ENCODE peak calls at places on chromosomes 6 and 20, in four cellular contexts. R is testis, Y is astrocyte of the spinal cord, X is AG04450. W is an unnamed sample.

GRCh38 chr6:6556738-6557503 is 31.6 kb upstream of the LY86 start:
- DNase-seq in X (no peak), Y (peak), R (peak), W (no peak)

GRCh38 chr20:64205611-64206026 is 41.4 kb downstream of the MYT1 start:
- DNase-seq in R (no peak), X (no peak), Y (no peak), W (no peak)

GRCh38 chr6:21587925-21588811 is 5.4 kb upstream of the SOX4 start:
- DNase-seq in X (no peak), Y (peak), R (peak), W (no peak)

GRCh38 chr6:20868397-20869185 is 334.3 kb downstream of the CDKAL1 start:
- DNase-seq in X (no peak), Y (no peak), R (peak), W (no peak)

GRCh38 chr20:48350291-48350988 is 477.4 kb downstream of the PREX1 start:
- DNase-seq in R (peak), X (no peak), Y (no peak), W (no peak)

GRCh38 chr6:11309947-11310665 is 77.6 kb upstream of the NEDD9 start:
- DNase-seq in Y (no peak), R (no peak), X (peak), W (no peak)

GRCh38 chr20:60403105-60403741 is 445.0 kb downstream of the CDH26 start:
- DNase-seq in Y (peak), X (no peak), R (no peak), W (no peak)

GRCh38 chr6:71886184-71887005 is at the start of gene RIMS1:
- DNase-seq in R (peak), X (no peak), Y (peak), W (no peak)

GRCh38 chr20:38880952-38881735 is 45.1 kb upstream of the FAM83D start:
- DNase-seq in X (no peak), Y (no peak), R (no peak), W (no peak)

GRCh38 chr6:154249499-154250298 is 106.9 kb downstream of the IPCEF1 start:
- DNase-seq in R (no peak), X (no peak), Y (no peak), W (no peak)

GRCh38 chr6:167653561-167653960 is 173.2 kb upstream of the AFDN start:
- DNase-seq in X (no peak), R (no peak), Y (no peak), W (no peak)

GRCh38 chr6:29678114-29678513 is 2.8 kb downstream of the ZFP57 start:
- DNase-seq in Y (no peak), X (no peak), R (no peak), W (no peak)

GRCh38 chr20:41444821-41445220 is 78.2 kb upstream of the EMILIN3 start:
- DNase-seq in X (no peak), R (no peak), Y (no peak), W (no peak)

GRCh38 chr20:37627060-37627766 is 66.6 kb upstream of the CTNNBL1 start:
- DNase-seq in Y (peak), X (peak), R (peak), W (peak)

GRCh38 chr6:131135244-131136020 is at the start of gene AKAP7:
- DNase-seq in X (no peak), Y (peak), R (peak), W (no peak)

GRCh38 chr20:60262967-60263603 is 304.9 kb downstream of the CDH26 start:
- DNase-seq in R (peak), X (no peak), Y (no peak), W (no peak)

GRCh38 chr6:169881976-169882375 is 130.6 kb downstream of the ERMARD start:
- DNase-seq in Y (no peak), X (no peak), R (no peak), W (no peak)

GRCh38 chr6:87922947-87923330 is 124.7 kb upstream of the SPACA1 start:
- DNase-seq in Y (no peak), R (no peak), X (no peak), W (no peak)

GRCh38 chr6:116556065-116556464 is 2.5 kb downstream of the CALHM4 start:
- DNase-seq in X (no peak), Y (peak), R (no peak), W (no peak)

GRCh38 chr6:89297695-89298351 is 17.3 kb downstream of the GABRR2 start:
- DNase-seq in Y (peak), R (no peak), X (peak), W (peak)

GRCh38 chr6:35078896-35079295 is 62.2 kb downstream of the TCP11 start:
- DNase-seq in R (no peak), X (no peak), Y (no peak), W (no peak)

GRCh38 chr20:1710484-1710883 is 52.9 kb upstream of the SIRPG start:
- DNase-seq in X (no peak), Y (no peak), R (no peak), W (no peak)

GRCh38 chr6:150604467-150604866 is 4.8 kb downstream of the PLEKHG1 start:
- DNase-seq in R (no peak), Y (no peak), X (no peak), W (no peak)

GRCh38 chr6:37007340-37008043 is 2.0 kb downstream of the FGD2 start:
- DNase-seq in Y (no peak), R (no peak), X (no peak), W (no peak)

GRCh38 chr20:18276821-18277220 is 11.5 kb upstream of the ZNF133 start:
- DNase-seq in Y (peak), X (peak), R (peak), W (peak)

GRCh38 chr20:52244702-52245101 is 53.1 kb upstream of the ZFP64 start:
- DNase-seq in X (no peak), R (no peak), Y (no peak), W (no peak)

GRCh38 chr6:13908955-13909381 is 15.8 kb upstream of the RNF182 start:
- DNase-seq in Y (peak), R (peak), X (peak), W (peak)

GRCh38 chr6:9250852-9251251 is 815.5 kb upstream of the SLC35B3 start:
- DNase-seq in R (peak), X (peak), Y (peak), W (no peak)
- TF ChIP-seq CTCF in R (no peak), X (peak), Y (peak), W (peak)

DNA sequence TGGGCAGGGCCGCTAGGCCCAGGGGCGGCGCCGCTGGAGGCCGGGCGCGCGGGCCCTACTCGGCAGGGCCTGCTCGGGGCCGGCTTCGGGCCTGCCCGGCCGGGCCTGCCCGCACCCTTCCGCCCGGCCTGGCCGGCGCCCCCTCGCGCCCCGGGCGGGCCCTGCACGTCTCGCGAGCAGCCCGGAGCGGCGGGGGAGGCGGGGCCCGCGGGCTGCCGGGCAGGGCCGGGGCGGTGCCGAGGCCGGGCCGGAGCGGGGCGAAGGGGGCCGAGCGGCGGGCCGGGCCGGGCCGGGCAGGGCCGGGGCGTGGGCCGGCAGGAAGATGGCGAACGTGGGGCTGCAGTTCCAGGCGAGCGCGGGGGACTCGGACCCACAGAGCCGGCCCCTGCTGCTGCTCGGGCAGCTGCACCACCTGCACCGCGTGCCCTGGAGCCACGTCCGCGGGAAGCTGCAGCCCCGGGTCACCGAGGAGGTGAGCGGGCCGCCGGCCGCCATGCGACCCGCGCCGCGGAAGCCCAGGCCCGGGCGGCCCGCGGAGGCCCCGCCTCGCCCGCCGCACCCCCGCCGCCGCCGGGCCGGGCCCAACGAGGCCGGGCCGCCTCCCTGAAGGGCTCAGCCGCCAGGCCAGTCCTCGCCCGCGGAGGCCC is at the start of gene NPEPL1:
- DNase-seq in Y (peak), X (no peak), R (peak), W (peak)
- TF ChIP-seq CTCF in Y (peak), X (no peak), R (no peak), W (no peak)

GRCh38 chr6:76347539-76347938 is 275.1 kb upstream of the IMPG1 start:
- DNase-seq in X (no peak), R (no peak), Y (no peak), W (no peak)

GRCh38 chr6:76351275-76351674 is 278.8 kb upstream of the IMPG1 start:
- DNase-seq in Y (no peak), X (no peak), R (no peak), W (no peak)
- TF ChIP-seq CTCF in Y (no peak), X (no peak), R (peak), W (no peak)

DNA sequence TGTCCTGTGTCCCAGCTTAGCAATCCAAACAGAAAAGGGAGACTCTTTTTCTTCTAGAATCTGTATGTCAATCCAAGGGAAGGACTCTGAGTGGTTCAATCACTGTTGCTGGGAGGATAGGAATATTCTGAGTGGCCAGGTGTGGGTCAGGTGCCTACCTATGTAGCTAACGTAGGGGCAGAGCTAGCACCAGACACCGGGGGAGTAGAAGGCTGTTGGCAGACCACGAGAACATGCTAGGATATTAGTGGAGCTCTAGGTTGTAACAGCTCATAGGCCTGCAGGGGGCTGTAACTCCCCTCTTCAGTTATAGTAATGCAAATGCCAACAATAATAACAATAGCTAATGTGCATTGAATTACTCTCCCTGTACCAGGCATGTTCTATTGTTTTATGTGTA is 39.8 kb upstream of the EPB41L1 start:
- DNase-seq in Y (no peak), X (no peak), R (no peak), W (no peak)
- TF ChIP-seq CTCF in Y (no peak), X (no peak), R (no peak), W (no peak)